ENCODE peak calls at places on chromosomes 6 and 20, in four cellular contexts. L, V, E and R are unnamed samples.

GRCh38 chr20:37968726-37969401 is 64.4 kb downstream of the TTI1 start:
- DNase-seq in L (no peak), V (no peak), E (peak; percentile 18), R (peak; percentile 42)

GRCh38 chr6:41051873-41052272 is 1.1 kb upstream of the APOBEC2 start:
- DNase-seq in L (no peak), V (no peak), E (no peak), R (no peak)

GRCh38 chr6:34680802-34681515 is 15.6 kb downstream of the ILRUN start:
- DNase-seq in L (peak; percentile 56), V (peak; percentile 67), E (peak; percentile 47), R (no peak)

GRCh38 chr6:19450651-19451050 is 386.5 kb upstream of the ID4 start:
- DNase-seq in L (no peak), V (no peak), E (no peak), R (no peak)

GRCh38 chr6:99789767-99790166 is 183.1 kb downstream of the PRDM13 start:
- DNase-seq in L (no peak), V (no peak), E (no peak), R (no peak)

GRCh38 chr6:131053546-131054240 is 9.4 kb downstream of the EPB41L2 start:
- DNase-seq in L (no peak), V (peak; percentile 89), E (no peak), R (no peak)

GRCh38 chr6:137852346-137852745 is 14.7 kb upstream of the TNFAIP3 start:
- DNase-seq in L (peak; percentile 64), V (peak; percentile 89), E (peak; percentile 51), R (no peak)

GRCh38 chr6:53492860-53493634 is 51.9 kb downstream of the GCLC start:
- DNase-seq in L (peak; percentile 55), V (peak; percentile 65), E (peak; percentile 81), R (peak; percentile 50)

GRCh38 chr6:32942555-32942954 is 1.7 kb upstream of the HLA-DMB start:
- DNase-seq in L (no peak), V (no peak), E (no peak), R (no peak)

GRCh38 chr6:13708679-13709261 is 2.9 kb downstream of the RANBP9 start:
- DNase-seq in L (peak; percentile 49), V (peak; percentile 33), E (peak; percentile 36), R (no peak)

GRCh38 chr20:478949-479429 is 16.7 kb upstream of the TBC1D20 start:
- DNase-seq in L (peak; percentile 10), V (peak; percentile 47), E (peak; percentile 74), R (no peak)

GRCh38 chr6:111552241-111552744 is 53.4 kb downstream of the TRAF3IP2 start:
- DNase-seq in L (peak; percentile 98), V (peak; percentile 80), E (peak; percentile 98), R (no peak)

GRCh38 chr20:62400541-62400940 is 6.5 kb downstream of the CABLES2 start:
- DNase-seq in L (no peak), V (no peak), E (no peak), R (no peak)

GRCh38 chr6:153816306-153816845 is 222.7 kb upstream of the OPRM1 start:
- DNase-seq in L (no peak), V (no peak), E (no peak), R (no peak)

GRCh38 chr6:140041056-140041455 is 666.6 kb upstream of the CITED2 start:
- DNase-seq in L (peak; percentile 73), V (no peak), E (peak; percentile 9), R (no peak)

GRCh38 chr6:47362857-47363461 is 53.3 kb upstream of the TNFRSF21 start:
- DNase-seq in L (no peak), V (no peak), E (no peak), R (no peak)

GRCh38 chr6:158008894-158009891 is 27.5 kb downstream of the SYNJ2 start:
- DNase-seq in L (peak; percentile 60), V (peak; percentile 17), E (peak; percentile 84), R (peak; percentile 88)

GRCh38 chr20:63346131-63347080 is 14.7 kb downstream of the CHRNA4 start:
- DNase-seq in L (no peak), V (no peak), E (no peak), R (no peak)

GRCh38 chr6:73309784-73310502 is 44.1 kb downstream of the DPPA5 start:
- DNase-seq in L (peak; percentile 56), V (peak; percentile 63), E (peak; percentile 75), R (peak; percentile 81)

GRCh38 chr6:163780993-163781392 is 366.5 kb downstream of the QKI start:
- DNase-seq in L (peak; percentile 61), V (no peak), E (no peak), R (peak; percentile 50)

GRCh38 chr6:6635291-6635690 is 46.8 kb downstream of the LY86 start:
- DNase-seq in L (no peak), V (no peak), E (no peak), R (no peak)

GRCh38 chr20:24747015-24747712 is 201.9 kb upstream of the CST7 start:
- DNase-seq in L (no peak), V (no peak), E (no peak), R (no peak)

GRCh38 chr6:170206931-170207431 is 83.9 kb downstream of the DLL1 start:
- DNase-seq in L (no peak), V (no peak), E (no peak), R (no peak)

GRCh38 chr6:136344420-136344819 is 54.8 kb upstream of the BCLAF1 start:
- DNase-seq in L (peak; percentile 73), V (no peak), E (peak; percentile 45), R (no peak)

GRCh38 chr6:160513836-160514235 is 150.2 kb downstream of the LPA start:
- DNase-seq in L (no peak), V (no peak), E (peak; percentile 24), R (no peak)

GRCh38 chr6:84766796-84767590 is 2.6 kb upstream of the TBX18 start:
- DNase-seq in L (no peak), V (no peak), E (no peak), R (no peak)

GRCh38 chr6:149060300-149060984 is 257.1 kb upstream of the TAB2 start:
- DNase-seq in L (no peak), V (no peak), E (no peak), R (no peak)

GRCh38 chr6:143747347-143747842 is 69.6 kb downstream of the PHACTR2 start:
- DNase-seq in L (no peak), V (no peak), E (no peak), R (no peak)

GRCh38 chr20:26216025-26216424 is 519.4 kb upstream of the ZNF337 start:
- DNase-seq in L (peak; percentile 32), V (peak; percentile 3), E (peak; percentile 83), R (no peak)

DNA sequence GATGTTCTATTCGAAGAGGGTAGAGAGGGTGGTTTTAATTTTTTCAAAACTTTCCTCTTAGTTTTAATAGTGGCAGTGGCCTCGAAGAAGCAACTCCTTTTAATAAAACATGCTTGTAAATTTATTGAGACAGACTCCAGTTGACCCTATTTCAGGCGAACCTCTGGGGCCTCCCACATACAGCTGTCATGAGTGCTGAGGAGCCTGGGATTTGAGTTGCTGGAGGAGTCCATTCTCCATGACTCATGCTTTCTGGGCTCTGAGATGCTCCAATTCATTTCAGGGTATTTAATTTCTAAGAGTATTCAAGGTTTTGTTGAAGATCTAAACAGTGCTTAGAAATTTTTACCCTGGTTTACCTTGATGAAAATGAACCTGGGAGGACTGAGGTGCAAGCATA is 580.4 kb downstream of the CBLN4 start:
- DNase-seq in L (no peak), V (no peak), E (no peak), R (no peak)
- H3K9me3 ChIP-seq in L (no peaks in the 10 kb centered on the region), V (no peaks in the 10 kb centered on the region), E (no peaks in the 10 kb centered on the region), R (no peaks in the 10 kb centered on the region)

GRCh38 chr20:36305602-36306556 is at the start of gene DLGAP4:
- DNase-seq in L (no peak), V (no peak), E (no peak), R (no peak)
- H3K4me3 ChIP-seq in L (no peak within 1 kb of the TSS), V (no peak within 1 kb of the TSS), E (no peak within 1 kb of the TSS), R (no peak within 1 kb of the TSS)

DNA sequence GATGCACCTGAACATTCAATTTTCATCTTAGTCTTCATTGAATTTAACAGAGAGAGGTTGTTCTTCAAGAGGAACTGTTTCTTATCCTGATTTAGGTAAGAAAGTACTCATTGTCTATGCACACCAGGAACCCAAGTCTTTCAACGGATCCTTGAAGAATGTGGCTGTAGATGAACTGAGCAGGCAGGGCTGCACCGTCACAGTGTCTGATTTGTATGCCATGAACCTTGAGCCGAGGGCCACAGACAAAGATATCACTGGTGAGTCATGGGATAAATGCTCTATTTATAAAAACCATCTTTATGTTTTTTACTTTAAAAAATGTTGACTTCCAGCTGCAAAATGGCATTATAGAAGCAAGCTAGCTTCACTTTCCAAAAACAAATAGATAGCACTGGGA is 10.2 kb downstream of the NQO2 start:
- DNase-seq in L (peak; percentile 19), V (no peak), E (no peak), R (no peak)
- H3K36me3 ChIP-seq in L (peaks cover 17% of the 10 kb centered on the region), V (peaks cover 6% of the 10 kb centered on the region), E (peaks cover 37% of the 10 kb centered on the region), R (peaks cover 19% of the 10 kb centered on the region)

DNA sequence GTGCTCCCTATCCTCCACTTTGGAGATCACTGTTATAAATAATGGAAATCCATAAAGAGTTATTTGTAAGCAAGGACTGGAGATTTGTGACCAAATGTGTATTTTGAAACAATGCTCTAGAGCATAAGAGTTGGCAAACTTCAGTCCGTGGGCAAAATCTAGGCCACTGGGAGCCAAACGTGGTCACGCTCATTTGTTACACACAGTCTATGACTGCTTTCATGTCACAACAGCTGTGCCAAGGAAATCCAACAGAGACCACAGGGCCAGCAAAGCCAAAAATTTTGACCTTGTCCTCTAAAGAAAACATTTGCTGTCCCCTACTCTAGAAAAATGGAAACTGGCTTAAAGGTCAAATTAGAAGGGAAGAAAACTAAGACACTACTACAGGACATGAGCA is 7.9 kb downstream of the ZNF334 start:
- DNase-seq in L (no peak), V (no peak), E (no peak), R (no peak)
- H3K9me3 ChIP-seq in L (peaks cover 37% of the 10 kb centered on the region), V (peaks cover 35% of the 10 kb centered on the region), E (no peaks in the 10 kb centered on the region), R (peaks cover 21% of the 10 kb centered on the region)

DNA sequence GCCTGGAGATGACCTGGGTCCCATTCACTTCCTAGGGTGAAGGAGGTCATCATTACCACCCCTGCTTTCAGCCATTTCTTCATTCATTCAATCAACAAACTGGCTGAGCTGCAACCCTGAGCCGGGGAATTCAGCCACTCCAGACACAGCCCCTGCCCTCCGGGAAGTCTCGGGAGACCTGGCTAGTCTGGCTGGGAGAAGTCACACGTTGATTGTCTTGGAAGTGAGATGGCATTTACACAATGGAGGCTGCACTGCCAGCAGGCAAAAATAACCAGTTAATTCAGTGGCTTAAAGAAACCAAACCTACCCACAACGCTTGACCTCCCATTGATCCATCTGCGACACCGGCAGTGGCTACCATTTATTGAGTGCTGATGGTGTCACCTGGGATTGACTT is 2.0 kb upstream of the PMEPA1 start:
- DNase-seq in L (no peak), V (no peak), E (no peak), R (no peak)
- H3K4me3 ChIP-seq in L (no peak overlapping the region), V (no peak overlapping the region), E (no peak overlapping the region), R (no peak overlapping the region)

GRCh38 chr6:129513471-129513870 is 196.5 kb downstream of the ARHGAP18 start:
- DNase-seq in L (peak; percentile 57), V (no peak), E (peak; percentile 66), R (no peak)

GRCh38 chr6:129515004-129515403 is 195.0 kb downstream of the ARHGAP18 start:
- DNase-seq in L (no peak), V (no peak), E (no peak), R (no peak)

GRCh38 chr6:129516787-129517186 is 193.2 kb downstream of the ARHGAP18 start:
- DNase-seq in L (no peak), V (no peak), E (no peak), R (no peak)

GRCh38 chr6:129517288-129517687 is 192.7 kb downstream of the ARHGAP18 start:
- DNase-seq in L (no peak), V (no peak), E (peak; percentile 9), R (no peak)

GRCh38 chr6:129516005-129516404 is 194.0 kb downstream of the ARHGAP18 start:
- DNase-seq in L (peak; percentile 5), V (no peak), E (no peak), R (no peak)
- H3K36me3 ChIP-seq in L (no peaks in the 10 kb centered on the region), V (no peaks in the 10 kb centered on the region), E (peaks cover 5% of the 10 kb centered on the region), R (no peaks in the 10 kb centered on the region)